ENCODE peak calls at places on chromosome 14, in eight cellular contexts. One of them, this sample, is unnamed.

GRCh38 chr14:34030864-34031263 is 80.0 kb upstream of the EGLN3 start:
- DNase-seq in aorta: no peak
- DNase-seq in fibroblast of lung: peak
- DNase-seq in gastrocnemius medialis: peak
- DNase-seq in mesenchymal stem cell: peak
- DNase-seq in mammary epithelial cell: peak
- DNase-seq in body of pancreas: no peak
- DNase-seq in CD4-positive, CD25-positive, alpha-beta regulatory T cell: no peak
- DNase-seq in this sample: peak

GRCh38 chr14:65915125-65915524 is 502.6 kb downstream of the FUT8 start:
- DNase-seq in mammary epithelial cell: no peak
- DNase-seq in CD4-positive, CD25-positive, alpha-beta regulatory T cell: no peak
- DNase-seq in aorta: no peak
- DNase-seq in gastrocnemius medialis: no peak
- DNase-seq in fibroblast of lung: peak
- DNase-seq in mesenchymal stem cell: no peak
- DNase-seq in body of pancreas: no peak
- DNase-seq in this sample: no peak

GRCh38 chr14:51145246-51145645 is 50.3 kb upstream of the TRIM9 start:
- DNase-seq in CD4-positive, CD25-positive, alpha-beta regulatory T cell: no peak
- DNase-seq in body of pancreas: no peak
- DNase-seq in mammary epithelial cell: no peak
- DNase-seq in gastrocnemius medialis: no peak
- DNase-seq in mesenchymal stem cell: peak
- DNase-seq in aorta: no peak
- DNase-seq in fibroblast of lung: no peak
- DNase-seq in this sample: no peak

GRCh38 chr14:22822619-22823551 is 6.8 kb upstream of the MRPL52 start:
- DNase-seq in gastrocnemius medialis: peak
- DNase-seq in body of pancreas: peak
- DNase-seq in aorta: peak
- DNase-seq in fibroblast of lung: peak
- DNase-seq in mesenchymal stem cell: peak
- DNase-seq in CD4-positive, CD25-positive, alpha-beta regulatory T cell: peak
- DNase-seq in mammary epithelial cell: peak
- DNase-seq in this sample: peak

GRCh38 chr14:34682787-34683321 is 31.5 kb downstream of the CFL2 start:
- DNase-seq in mesenchymal stem cell: peak
- DNase-seq in aorta: no peak
- DNase-seq in fibroblast of lung: peak
- DNase-seq in gastrocnemius medialis: no peak
- DNase-seq in mammary epithelial cell: no peak
- DNase-seq in body of pancreas: no peak
- DNase-seq in CD4-positive, CD25-positive, alpha-beta regulatory T cell: no peak
- DNase-seq in this sample: no peak

GRCh38 chr14:64117671-64118402 is 176.3 kb downstream of the ESR2 start:
- DNase-seq in aorta: peak
- DNase-seq in mesenchymal stem cell: no peak
- DNase-seq in CD4-positive, CD25-positive, alpha-beta regulatory T cell: no peak
- DNase-seq in mammary epithelial cell: peak
- DNase-seq in gastrocnemius medialis: peak
- DNase-seq in fibroblast of lung: peak
- DNase-seq in body of pancreas: peak
- DNase-seq in this sample: no peak

GRCh38 chr14:38862381-38862780 is 240.7 kb downstream of the SEC23A start:
- DNase-seq in body of pancreas: no peak
- DNase-seq in aorta: no peak
- DNase-seq in mesenchymal stem cell: no peak
- DNase-seq in CD4-positive, CD25-positive, alpha-beta regulatory T cell: no peak
- DNase-seq in gastrocnemius medialis: no peak
- DNase-seq in fibroblast of lung: no peak
- DNase-seq in mammary epithelial cell: no peak
- DNase-seq in this sample: no peak

GRCh38 chr14:65872536-65872935 is 460.0 kb downstream of the FUT8 start:
- DNase-seq in gastrocnemius medialis: no peak
- DNase-seq in fibroblast of lung: peak
- DNase-seq in mesenchymal stem cell: no peak
- DNase-seq in aorta: no peak
- DNase-seq in mammary epithelial cell: no peak
- DNase-seq in body of pancreas: no peak
- DNase-seq in CD4-positive, CD25-positive, alpha-beta regulatory T cell: no peak
- DNase-seq in this sample: no peak

GRCh38 chr14:105419305-105420091 is at the start of gene MTA1:
- DNase-seq in mesenchymal stem cell: peak
- DNase-seq in fibroblast of lung: peak
- DNase-seq in aorta: no peak
- DNase-seq in gastrocnemius medialis: no peak
- DNase-seq in mammary epithelial cell: no peak
- DNase-seq in body of pancreas: no peak
- DNase-seq in CD4-positive, CD25-positive, alpha-beta regulatory T cell: peak
- DNase-seq in this sample: peak

GRCh38 chr14:50363734-50364113 is 33.0 kb downstream of the CDKL1 start:
- DNase-seq in mesenchymal stem cell: peak
- DNase-seq in gastrocnemius medialis: peak
- DNase-seq in aorta: no peak
- DNase-seq in CD4-positive, CD25-positive, alpha-beta regulatory T cell: no peak
- DNase-seq in body of pancreas: no peak
- DNase-seq in fibroblast of lung: no peak
- DNase-seq in mammary epithelial cell: no peak
- DNase-seq in this sample: no peak

GRCh38 chr14:50897658-50898175 is 25.9 kb downstream of the ABHD12B start:
- DNase-seq in aorta: no peak
- DNase-seq in body of pancreas: no peak
- DNase-seq in CD4-positive, CD25-positive, alpha-beta regulatory T cell: no peak
- DNase-seq in mammary epithelial cell: no peak
- DNase-seq in fibroblast of lung: no peak
- DNase-seq in gastrocnemius medialis: no peak
- DNase-seq in mesenchymal stem cell: no peak
- DNase-seq in this sample: no peak

GRCh38 chr14:34766611-34767010 is 52.2 kb upstream of the CFL2 start:
- DNase-seq in mammary epithelial cell: no peak
- DNase-seq in gastrocnemius medialis: no peak
- DNase-seq in fibroblast of lung: peak
- DNase-seq in body of pancreas: no peak
- DNase-seq in CD4-positive, CD25-positive, alpha-beta regulatory T cell: no peak
- DNase-seq in aorta: no peak
- DNase-seq in mesenchymal stem cell: no peak
- DNase-seq in this sample: no peak

GRCh38 chr14:95889236-95889979 is 12.8 kb downstream of the TUNAR start:
- DNase-seq in gastrocnemius medialis: no peak
- DNase-seq in mesenchymal stem cell: no peak
- DNase-seq in mammary epithelial cell: no peak
- DNase-seq in aorta: no peak
- DNase-seq in body of pancreas: no peak
- DNase-seq in fibroblast of lung: no peak
- DNase-seq in CD4-positive, CD25-positive, alpha-beta regulatory T cell: no peak
- DNase-seq in this sample: no peak

GRCh38 chr14:28057286-28058011 is 709.1 kb upstream of the FOXG1 start:
- DNase-seq in gastrocnemius medialis: no peak
- DNase-seq in aorta: no peak
- DNase-seq in mesenchymal stem cell: no peak
- DNase-seq in body of pancreas: no peak
- DNase-seq in mammary epithelial cell: no peak
- DNase-seq in CD4-positive, CD25-positive, alpha-beta regulatory T cell: no peak
- DNase-seq in fibroblast of lung: no peak
- DNase-seq in this sample: no peak

GRCh38 chr14:95040723-95041476 is 116.4 kb downstream of the DICER1 start:
- DNase-seq in mammary epithelial cell: no peak
- DNase-seq in fibroblast of lung: no peak
- DNase-seq in CD4-positive, CD25-positive, alpha-beta regulatory T cell: no peak
- DNase-seq in mesenchymal stem cell: peak
- DNase-seq in body of pancreas: no peak
- DNase-seq in gastrocnemius medialis: no peak
- DNase-seq in aorta: no peak
- DNase-seq in this sample: no peak

GRCh38 chr14:54011001-54011400 is 54.4 kb upstream of the BMP4 start:
- DNase-seq in body of pancreas: no peak
- DNase-seq in aorta: no peak
- DNase-seq in mesenchymal stem cell: peak
- DNase-seq in CD4-positive, CD25-positive, alpha-beta regulatory T cell: no peak
- DNase-seq in mammary epithelial cell: no peak
- DNase-seq in gastrocnemius medialis: no peak
- DNase-seq in fibroblast of lung: no peak
- DNase-seq in this sample: no peak

GRCh38 chr14:100662850-100663527 is 63.7 kb upstream of the DLK1 start:
- DNase-seq in gastrocnemius medialis: peak
- DNase-seq in mammary epithelial cell: peak
- DNase-seq in aorta: peak
- DNase-seq in CD4-positive, CD25-positive, alpha-beta regulatory T cell: peak
- DNase-seq in fibroblast of lung: peak
- DNase-seq in mesenchymal stem cell: peak
- DNase-seq in body of pancreas: peak
- DNase-seq in this sample: peak

GRCh38 chr14:59870277-59871165 is at the start of gene RTN1:
- DNase-seq in gastrocnemius medialis: peak
- DNase-seq in CD4-positive, CD25-positive, alpha-beta regulatory T cell: no peak
- DNase-seq in mesenchymal stem cell: peak
- DNase-seq in mammary epithelial cell: peak
- DNase-seq in body of pancreas: peak
- DNase-seq in aorta: peak
- DNase-seq in fibroblast of lung: peak
- DNase-seq in this sample: no peak

GRCh38 chr14:36207500-36207899 is 31.0 kb upstream of the PTCSC3 start:
- DNase-seq in mammary epithelial cell: no peak
- DNase-seq in aorta: no peak
- DNase-seq in gastrocnemius medialis: no peak
- DNase-seq in CD4-positive, CD25-positive, alpha-beta regulatory T cell: no peak
- DNase-seq in body of pancreas: no peak
- DNase-seq in fibroblast of lung: no peak
- DNase-seq in mesenchymal stem cell: no peak
- DNase-seq in this sample: no peak

DNA sequence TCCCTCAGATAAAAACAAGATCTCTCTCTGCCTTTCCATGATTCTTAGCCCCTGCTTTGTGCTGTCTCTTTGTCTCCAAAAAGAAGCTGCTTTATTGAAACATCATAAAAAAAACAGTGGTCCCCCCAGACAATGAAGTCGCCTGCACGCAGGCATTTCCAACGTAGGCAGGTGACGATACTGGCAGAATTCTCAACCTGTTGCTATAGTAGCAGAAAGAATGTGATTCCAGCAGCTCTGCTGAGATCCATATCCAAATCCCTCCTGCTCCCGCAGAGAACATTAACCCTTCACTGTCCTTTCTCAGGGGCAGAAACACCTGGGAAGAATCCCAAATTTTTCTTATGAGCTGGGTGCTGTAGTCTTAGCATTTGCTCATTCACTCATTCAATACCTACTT is 84.8 kb downstream of the STON2 start:
- DNase-seq in body of pancreas: no peak
- DNase-seq in mesenchymal stem cell: no peak
- DNase-seq in fibroblast of lung: peak
- DNase-seq in gastrocnemius medialis: no peak
- DNase-seq in aorta: no peak
- DNase-seq in mammary epithelial cell: no peak
- DNase-seq in CD4-positive, CD25-positive, alpha-beta regulatory T cell: no peak
- DNase-seq in this sample: no peak
- H3K27ac ChIP-seq in body of pancreas: no peak
- H3K27ac ChIP-seq in mesenchymal stem cell: no peak
- H3K27ac ChIP-seq in fibroblast of lung: no peak
- H3K27ac ChIP-seq in gastrocnemius medialis: no peak
- H3K27ac ChIP-seq in aorta: no peak
- H3K27ac ChIP-seq in mammary epithelial cell: peak
- H3K27ac ChIP-seq in CD4-positive, CD25-positive, alpha-beta regulatory T cell: no peak
- H3K27ac ChIP-seq in this sample: no peak

GRCh38 chr14:74417201-74417600 is 8.8 kb downstream of the SYNDIG1L start:
- DNase-seq in aorta: no peak
- DNase-seq in mesenchymal stem cell: no peak
- DNase-seq in CD4-positive, CD25-positive, alpha-beta regulatory T cell: no peak
- DNase-seq in fibroblast of lung: no peak
- DNase-seq in mammary epithelial cell: no peak
- DNase-seq in gastrocnemius medialis: no peak
- DNase-seq in body of pancreas: no peak
- DNase-seq in this sample: no peak

GRCh38 chr14:74418031-74418430 is 8.0 kb downstream of the SYNDIG1L start:
- DNase-seq in gastrocnemius medialis: no peak
- DNase-seq in mammary epithelial cell: no peak
- DNase-seq in fibroblast of lung: no peak
- DNase-seq in body of pancreas: no peak
- DNase-seq in aorta: no peak
- DNase-seq in CD4-positive, CD25-positive, alpha-beta regulatory T cell: no peak
- DNase-seq in mesenchymal stem cell: no peak
- DNase-seq in this sample: no peak

GRCh38 chr14:74414793-74415437 is 11.1 kb downstream of the SYNDIG1L start:
- DNase-seq in mesenchymal stem cell: no peak
- DNase-seq in body of pancreas: no peak
- DNase-seq in mammary epithelial cell: no peak
- DNase-seq in aorta: no peak
- DNase-seq in fibroblast of lung: no peak
- DNase-seq in gastrocnemius medialis: no peak
- DNase-seq in CD4-positive, CD25-positive, alpha-beta regulatory T cell: no peak
- DNase-seq in this sample: no peak

GRCh38 chr14:74419086-74419485 is 6.9 kb downstream of the SYNDIG1L start:
- DNase-seq in aorta: no peak
- DNase-seq in fibroblast of lung: no peak
- DNase-seq in body of pancreas: no peak
- DNase-seq in mesenchymal stem cell: no peak
- DNase-seq in CD4-positive, CD25-positive, alpha-beta regulatory T cell: no peak
- DNase-seq in mammary epithelial cell: no peak
- DNase-seq in gastrocnemius medialis: no peak
- DNase-seq in this sample: no peak

GRCh38 chr14:74417611-74418010 is 8.4 kb downstream of the SYNDIG1L start:
- DNase-seq in mesenchymal stem cell: no peak
- DNase-seq in gastrocnemius medialis: no peak
- DNase-seq in fibroblast of lung: no peak
- DNase-seq in body of pancreas: no peak
- DNase-seq in mammary epithelial cell: no peak
- DNase-seq in CD4-positive, CD25-positive, alpha-beta regulatory T cell: no peak
- DNase-seq in aorta: no peak
- DNase-seq in this sample: no peak
- H3K4me3 ChIP-seq in mesenchymal stem cell: no peak
- H3K4me3 ChIP-seq in gastrocnemius medialis: no peak
- H3K4me3 ChIP-seq in fibroblast of lung: no peak
- H3K4me3 ChIP-seq in body of pancreas: no peak
- H3K4me3 ChIP-seq in mammary epithelial cell: no peak
- H3K4me3 ChIP-seq in CD4-positive, CD25-positive, alpha-beta regulatory T cell: no peak
- H3K4me3 ChIP-seq in aorta: no peak
- H3K4me3 ChIP-seq in this sample: no peak

DNA sequence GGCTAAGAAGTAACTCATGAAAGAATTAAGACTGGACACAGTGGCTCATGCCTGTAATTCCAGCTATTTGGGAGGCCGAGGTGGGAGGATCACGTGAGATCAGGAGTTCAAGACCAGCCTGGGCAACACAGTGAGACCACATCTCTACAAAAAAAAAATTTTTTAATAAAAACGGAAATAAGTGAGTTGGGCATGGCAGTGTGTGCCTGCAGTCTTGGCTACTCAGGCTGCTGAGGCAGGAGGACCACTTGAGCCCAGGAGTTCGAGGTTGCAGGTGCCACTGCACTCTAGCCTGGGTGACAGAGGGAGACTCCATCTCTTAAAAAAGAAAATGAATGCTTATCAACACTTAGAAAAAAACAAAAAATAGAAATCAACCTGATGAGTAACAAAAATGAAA is 117.7 kb downstream of the CALM1 start:
- DNase-seq in gastrocnemius medialis: no peak
- DNase-seq in body of pancreas: no peak
- DNase-seq in mammary epithelial cell: no peak
- DNase-seq in aorta: no peak
- DNase-seq in fibroblast of lung: no peak
- DNase-seq in CD4-positive, CD25-positive, alpha-beta regulatory T cell: no peak
- DNase-seq in mesenchymal stem cell: no peak
- DNase-seq in this sample: no peak
- H3K27ac ChIP-seq in gastrocnemius medialis: no peak
- H3K27ac ChIP-seq in body of pancreas: no peak
- H3K27ac ChIP-seq in mammary epithelial cell: no peak
- H3K27ac ChIP-seq in aorta: no peak
- H3K27ac ChIP-seq in fibroblast of lung: no peak
- H3K27ac ChIP-seq in CD4-positive, CD25-positive, alpha-beta regulatory T cell: no peak
- H3K27ac ChIP-seq in mesenchymal stem cell: no peak
- H3K27ac ChIP-seq in this sample: no peak

GRCh38 chr14:37587438-37587837 is 7.6 kb downstream of the FOXA1 start:
- DNase-seq in fibroblast of lung: no peak
- DNase-seq in gastrocnemius medialis: no peak
- DNase-seq in CD4-positive, CD25-positive, alpha-beta regulatory T cell: no peak
- DNase-seq in body of pancreas: no peak
- DNase-seq in aorta: no peak
- DNase-seq in mammary epithelial cell: no peak
- DNase-seq in mesenchymal stem cell: no peak
- DNase-seq in this sample: no peak
- H3K4me3 ChIP-seq in fibroblast of lung: no peak
- H3K4me3 ChIP-seq in gastrocnemius medialis: no peak
- H3K4me3 ChIP-seq in CD4-positive, CD25-positive, alpha-beta regulatory T cell: no peak
- H3K4me3 ChIP-seq in body of pancreas: no peak
- H3K4me3 ChIP-seq in aorta: no peak
- H3K4me3 ChIP-seq in mammary epithelial cell: no peak
- H3K4me3 ChIP-seq in mesenchymal stem cell: no peak
- H3K4me3 ChIP-seq in this sample: no peak

This sample was measured in ovary.